ENCODE peak calls at places on chromosome 17, in seven cellular contexts. One of them, this sample, is unnamed.

GRCh38 chr17:50295021-50295420 is 20.8 kb downstream of the TMEM92 start:
- DNase-seq in psoas muscle: no peak
- DNase-seq in PC-3: no peak
- DNase-seq in fibroblast of mammary gland: no peak
- DNase-seq in mucosa of descending colon: no peak
- DNase-seq in CD8-positive, alpha-beta T cell: no peak
- DNase-seq in IMR-90: no peak
- DNase-seq in this sample: no peak

GRCh38 chr17:16940116-16940881 is 31.6 kb downstream of the TNFRSF13B start:
- DNase-seq in psoas muscle: no peak
- DNase-seq in PC-3: no peak
- DNase-seq in fibroblast of mammary gland: no peak
- DNase-seq in mucosa of descending colon: no peak
- DNase-seq in CD8-positive, alpha-beta T cell: no peak
- DNase-seq in IMR-90: no peak
- DNase-seq in this sample: no peak

GRCh38 chr17:7774037-7774659 is 56.6 kb downstream of the DNAH2 start:
- DNase-seq in psoas muscle: no peak
- DNase-seq in PC-3: peak; percentile 76
- DNase-seq in fibroblast of mammary gland: peak; percentile 63
- DNase-seq in mucosa of descending colon: no peak
- DNase-seq in CD8-positive, alpha-beta T cell: no peak
- DNase-seq in IMR-90: peak; percentile 78
- DNase-seq in this sample: peak; percentile 45

GRCh38 chr17:61307905-61308886 is 91.4 kb upstream of the TBX2 start:
- DNase-seq in psoas muscle: no peak
- DNase-seq in PC-3: peak; percentile 75
- DNase-seq in fibroblast of mammary gland: peak; percentile 100
- DNase-seq in mucosa of descending colon: no peak
- DNase-seq in CD8-positive, alpha-beta T cell: no peak
- DNase-seq in IMR-90: peak; percentile 99
- DNase-seq in this sample: peak; percentile 98

GRCh38 chr17:65690626-65691310 is 129.3 kb upstream of the AXIN2 start:
- DNase-seq in psoas muscle: no peak
- DNase-seq in PC-3: no peak
- DNase-seq in fibroblast of mammary gland: no peak
- DNase-seq in mucosa of descending colon: no peak
- DNase-seq in CD8-positive, alpha-beta T cell: no peak
- DNase-seq in IMR-90: no peak
- DNase-seq in this sample: no peak

GRCh38 chr17:36728030-36728991 is 126.9 kb downstream of the MRM1 start:
- DNase-seq in psoas muscle: no peak
- DNase-seq in PC-3: no peak
- DNase-seq in fibroblast of mammary gland: no peak
- DNase-seq in mucosa of descending colon: no peak
- DNase-seq in CD8-positive, alpha-beta T cell: no peak
- DNase-seq in IMR-90: no peak
- DNase-seq in this sample: no peak

GRCh38 chr17:82668631-82669099 is 20.4 kb upstream of the WDR45B start:
- DNase-seq in psoas muscle: peak; percentile 61
- DNase-seq in PC-3: peak; percentile 73
- DNase-seq in fibroblast of mammary gland: peak; percentile 38
- DNase-seq in mucosa of descending colon: peak; percentile 82
- DNase-seq in CD8-positive, alpha-beta T cell: no peak
- DNase-seq in IMR-90: peak; percentile 44
- DNase-seq in this sample: peak; percentile 41

GRCh38 chr17:51813166-51813783 is 345.2 kb downstream of the CA10 start:
- DNase-seq in psoas muscle: no peak
- DNase-seq in PC-3: no peak
- DNase-seq in fibroblast of mammary gland: no peak
- DNase-seq in mucosa of descending colon: no peak
- DNase-seq in CD8-positive, alpha-beta T cell: no peak
- DNase-seq in IMR-90: no peak
- DNase-seq in this sample: no peak

GRCh38 chr17:7573324-7574080 is 5.9 kb upstream of the CD68 start:
- DNase-seq in psoas muscle: peak; percentile 92
- DNase-seq in PC-3: peak; percentile 74
- DNase-seq in fibroblast of mammary gland: peak; percentile 90
- DNase-seq in mucosa of descending colon: peak; percentile 91
- DNase-seq in CD8-positive, alpha-beta T cell: peak; percentile 90
- DNase-seq in IMR-90: peak; percentile 90
- DNase-seq in this sample: peak; percentile 97

DNA sequence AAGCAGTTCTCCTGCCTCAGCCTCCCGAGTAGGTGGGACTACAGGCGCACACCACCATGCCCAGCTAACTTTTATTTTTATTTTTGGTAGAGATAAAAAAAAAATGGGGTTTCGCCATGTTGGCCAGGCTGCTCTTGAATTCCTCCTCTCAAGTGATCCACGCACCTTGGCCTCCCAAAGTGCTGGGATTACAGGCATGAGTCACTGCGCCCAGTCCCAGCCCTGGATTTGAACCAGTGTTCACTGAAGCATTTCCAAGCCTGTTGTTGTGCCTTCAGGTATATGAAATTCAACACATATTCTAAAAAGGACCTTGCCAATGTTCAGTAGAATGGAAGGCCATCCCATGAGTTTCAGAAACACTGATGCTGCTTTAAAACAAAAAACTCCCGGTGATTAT is 165.3 kb downstream of the SLC39A11 start:
- DNase-seq in psoas muscle: no peak
- DNase-seq in PC-3: no peak
- DNase-seq in fibroblast of mammary gland: no peak
- DNase-seq in mucosa of descending colon: no peak
- DNase-seq in CD8-positive, alpha-beta T cell: no peak
- DNase-seq in IMR-90: no peak
- DNase-seq in this sample: no peak
- TF ChIP-seq CTCF in psoas muscle: no peak
- TF ChIP-seq CTCF in PC-3: no peak
- TF ChIP-seq CTCF in fibroblast of mammary gland: no peak
- TF ChIP-seq CTCF in mucosa of descending colon: no peak
- TF ChIP-seq CTCF in CD8-positive, alpha-beta T cell: no peak
- TF ChIP-seq CTCF in IMR-90: no peak
- TF ChIP-seq CTCF in this sample: no peak

GRCh38 chr17:42967925-42968324 is 3.7 kb upstream of the AARSD1 start:
- DNase-seq in psoas muscle: no peak
- DNase-seq in PC-3: no peak
- DNase-seq in fibroblast of mammary gland: no peak
- DNase-seq in mucosa of descending colon: no peak
- DNase-seq in CD8-positive, alpha-beta T cell: no peak
- DNase-seq in IMR-90: no peak
- DNase-seq in this sample: no peak

GRCh38 chr17:42969006-42969581 is 4.8 kb upstream of the AARSD1 start:
- DNase-seq in psoas muscle: no peak
- DNase-seq in PC-3: no peak
- DNase-seq in fibroblast of mammary gland: peak; percentile 68
- DNase-seq in mucosa of descending colon: no peak
- DNase-seq in CD8-positive, alpha-beta T cell: no peak
- DNase-seq in IMR-90: peak; percentile 79
- DNase-seq in this sample: peak; percentile 37

GRCh38 chr17:42964161-42964932 is at the start of gene AARSD1:
- DNase-seq in psoas muscle: peak; percentile 90
- DNase-seq in PC-3: peak; percentile 90
- DNase-seq in fibroblast of mammary gland: peak; percentile 94
- DNase-seq in mucosa of descending colon: peak; percentile 94
- DNase-seq in CD8-positive, alpha-beta T cell: peak; percentile 81
- DNase-seq in IMR-90: peak; percentile 95
- DNase-seq in this sample: peak; percentile 95
- H3K4me3 ChIP-seq in psoas muscle: peak within 1 kb of the TSS; percentile 70
- H3K4me3 ChIP-seq in PC-3: peak within 1 kb of the TSS; percentile 87
- H3K4me3 ChIP-seq in fibroblast of mammary gland: peak within 1 kb of the TSS; percentile 74
- H3K4me3 ChIP-seq in mucosa of descending colon: peak within 1 kb of the TSS; percentile 27
- H3K4me3 ChIP-seq in CD8-positive, alpha-beta T cell: peak within 1 kb of the TSS; percentile 48
- H3K4me3 ChIP-seq in IMR-90: peak within 1 kb of the TSS; percentile 74
- H3K4me3 ChIP-seq in this sample: peak within 1 kb of the TSS; percentile 83

DNA sequence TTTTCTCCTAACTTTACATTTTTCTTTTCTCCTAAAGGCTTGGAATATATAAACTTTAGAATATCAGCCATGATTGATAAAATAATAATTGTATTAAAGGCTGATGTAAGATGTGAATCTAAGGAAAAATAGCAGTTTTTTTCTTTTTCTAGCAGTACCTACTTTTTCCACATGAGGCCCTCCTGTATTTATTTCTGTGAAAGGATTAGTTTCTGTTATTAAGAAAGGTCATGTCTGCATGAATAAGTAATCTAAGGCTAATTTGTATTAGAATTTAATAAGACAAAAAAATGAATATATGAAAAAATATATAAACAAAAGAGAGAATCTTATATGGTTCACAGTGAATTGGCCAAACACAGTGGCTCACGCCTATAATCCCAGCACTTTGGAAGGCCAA is 85.3 kb downstream of the STXBP4 start:
- DNase-seq in psoas muscle: no peak
- DNase-seq in PC-3: peak; percentile 39
- DNase-seq in fibroblast of mammary gland: peak; percentile 16
- DNase-seq in mucosa of descending colon: no peak
- DNase-seq in CD8-positive, alpha-beta T cell: no peak
- DNase-seq in IMR-90: peak; percentile 13
- DNase-seq in this sample: peak; percentile 38
- TF ChIP-seq CTCF in psoas muscle: peak; percentile 32
- TF ChIP-seq CTCF in PC-3: peak; percentile 75
- TF ChIP-seq CTCF in fibroblast of mammary gland: peak; percentile 38
- TF ChIP-seq CTCF in mucosa of descending colon: no peak
- TF ChIP-seq CTCF in CD8-positive, alpha-beta T cell: no peak
- TF ChIP-seq CTCF in IMR-90: peak; percentile 46
- TF ChIP-seq CTCF in this sample: peak; percentile 54

GRCh38 chr17:57956311-57957119 is 1.3 kb upstream of the CUEDC1 start:
- DNase-seq in psoas muscle: no peak
- DNase-seq in PC-3: no peak
- DNase-seq in fibroblast of mammary gland: no peak
- DNase-seq in mucosa of descending colon: no peak
- DNase-seq in CD8-positive, alpha-beta T cell: no peak
- DNase-seq in IMR-90: no peak
- DNase-seq in this sample: no peak
- H3K4me3 ChIP-seq in psoas muscle: peak overlapping the region; percentile 96
- H3K4me3 ChIP-seq in PC-3: peak overlapping the region; percentile 86
- H3K4me3 ChIP-seq in fibroblast of mammary gland: no peak overlapping the region
- H3K4me3 ChIP-seq in mucosa of descending colon: no peak overlapping the region
- H3K4me3 ChIP-seq in CD8-positive, alpha-beta T cell: no peak overlapping the region
- H3K4me3 ChIP-seq in IMR-90: no peak overlapping the region
- H3K4me3 ChIP-seq in this sample: no peak overlapping the region

DNA sequence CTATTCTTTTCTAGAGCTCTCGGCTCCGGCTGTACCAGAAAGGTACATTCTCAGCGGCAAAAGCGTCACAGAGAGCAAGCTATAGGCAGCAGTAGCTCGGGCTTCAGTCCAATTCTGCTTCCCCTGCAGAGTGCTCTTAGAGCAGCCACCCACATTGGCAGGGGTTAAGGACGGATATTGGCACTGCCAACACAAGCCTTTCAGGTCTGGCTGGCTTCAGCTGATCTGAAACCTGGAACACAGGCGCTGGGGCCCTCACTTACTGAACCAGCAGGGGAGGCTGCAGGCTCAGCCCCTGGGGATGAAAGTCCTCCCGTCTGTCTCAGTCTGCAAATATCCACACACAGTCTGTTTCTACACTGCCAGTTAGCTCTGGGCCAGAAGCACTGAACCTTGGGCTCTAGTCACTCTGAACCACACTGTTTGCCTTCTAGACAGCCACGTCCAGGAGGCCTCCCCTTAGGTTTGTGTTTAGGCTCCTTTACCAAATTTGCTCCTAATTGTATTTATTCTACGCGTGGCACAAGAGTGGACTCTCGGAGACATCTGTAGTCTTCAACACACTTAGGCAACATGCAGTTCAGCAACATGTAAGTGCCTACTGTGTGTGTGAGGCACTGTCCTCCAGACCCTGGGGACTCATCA is 40.1 kb downstream of the HIC1 start:
- DNase-seq in psoas muscle: no peak
- DNase-seq in PC-3: peak; percentile 10
- DNase-seq in fibroblast of mammary gland: peak; percentile 63
- DNase-seq in mucosa of descending colon: no peak
- DNase-seq in CD8-positive, alpha-beta T cell: no peak
- DNase-seq in IMR-90: peak; percentile 75
- DNase-seq in this sample: peak; percentile 92
- TF ChIP-seq CTCF in psoas muscle: peak; percentile 57
- TF ChIP-seq CTCF in PC-3: peak; percentile 34
- TF ChIP-seq CTCF in fibroblast of mammary gland: peak; percentile 62
- TF ChIP-seq CTCF in mucosa of descending colon: no peak
- TF ChIP-seq CTCF in CD8-positive, alpha-beta T cell: no peak
- TF ChIP-seq CTCF in IMR-90: peak; percentile 70
- TF ChIP-seq CTCF in this sample: peak; percentile 97

GRCh38 chr17:35212668-35213067 is 18.5 kb upstream of the SLC35G3 start:
- DNase-seq in psoas muscle: no peak
- DNase-seq in PC-3: no peak
- DNase-seq in fibroblast of mammary gland: no peak
- DNase-seq in mucosa of descending colon: no peak
- DNase-seq in CD8-positive, alpha-beta T cell: no peak
- DNase-seq in IMR-90: no peak
- DNase-seq in this sample: no peak
- H3K4me3 ChIP-seq in psoas muscle: no peak overlapping the region
- H3K4me3 ChIP-seq in PC-3: no peak overlapping the region
- H3K4me3 ChIP-seq in fibroblast of mammary gland: no peak overlapping the region
- H3K4me3 ChIP-seq in mucosa of descending colon: no peak overlapping the region
- H3K4me3 ChIP-seq in CD8-positive, alpha-beta T cell: peak overlapping the region; percentile 9
- H3K4me3 ChIP-seq in IMR-90: no peak overlapping the region
- H3K4me3 ChIP-seq in this sample: no peak overlapping the region

This sample was measured in choroid plexus epithelial cell.